ENCODE peak calls at places on chromosomes 12 and 14, in seven cellular contexts. One of them, this sample, is unnamed.

GRCh38 chr12:106246891-106247730 is 709 bp downstream of the CKAP4 start:
- DNase-seq in WERI-Rb-1: peak; percentile 56
- DNase-seq in RWPE1: peak; percentile 56
- DNase-seq in EH: peak; percentile 73
- DNase-seq in stimulated activated CD8-positive, alpha-beta memory T cell treated with anti-CD3 and anti-CD28 coated beads, Interleukin-2, amount 100 ng/mL, for 1 hour: peak; percentile 25
- DNase-seq in SIG-M5: no peak
- DNase-seq in C1 segment of cervical spinal cord: no peak
- DNase-seq in this sample: no peak

GRCh38 chr12:95709152-95709551 is 81.4 kb downstream of the NTN4 start:
- DNase-seq in WERI-Rb-1: no peak
- DNase-seq in RWPE1: no peak
- DNase-seq in EH: no peak
- DNase-seq in stimulated activated CD8-positive, alpha-beta memory T cell treated with anti-CD3 and anti-CD28 coated beads, Interleukin-2, amount 100 ng/mL, for 1 hour: no peak
- DNase-seq in SIG-M5: no peak
- DNase-seq in C1 segment of cervical spinal cord: no peak
- DNase-seq in this sample: no peak

GRCh38 chr12:48903982-48904411 is 21.3 kb downstream of the FKBP11 start:
- DNase-seq in WERI-Rb-1: peak; percentile 89
- DNase-seq in RWPE1: peak; percentile 55
- DNase-seq in EH: peak; percentile 81
- DNase-seq in stimulated activated CD8-positive, alpha-beta memory T cell treated with anti-CD3 and anti-CD28 coated beads, Interleukin-2, amount 100 ng/mL, for 1 hour: peak; percentile 65
- DNase-seq in SIG-M5: no peak
- DNase-seq in C1 segment of cervical spinal cord: peak; percentile 11
- DNase-seq in this sample: peak; percentile 35

GRCh38 chr12:49644620-49644994 is 21.2 kb downstream of the PRPF40B start:
- DNase-seq in WERI-Rb-1: peak; percentile 77
- DNase-seq in RWPE1: peak; percentile 69
- DNase-seq in EH: peak; percentile 79
- DNase-seq in stimulated activated CD8-positive, alpha-beta memory T cell treated with anti-CD3 and anti-CD28 coated beads, Interleukin-2, amount 100 ng/mL, for 1 hour: peak; percentile 66
- DNase-seq in SIG-M5: no peak
- DNase-seq in C1 segment of cervical spinal cord: peak; percentile 80
- DNase-seq in this sample: peak; percentile 26

GRCh38 chr12:61993734-61994345 is 266.4 kb upstream of the USP15 start:
- DNase-seq in WERI-Rb-1: no peak
- DNase-seq in RWPE1: peak; percentile 20
- DNase-seq in EH: peak; percentile 20
- DNase-seq in stimulated activated CD8-positive, alpha-beta memory T cell treated with anti-CD3 and anti-CD28 coated beads, Interleukin-2, amount 100 ng/mL, for 1 hour: no peak
- DNase-seq in SIG-M5: no peak
- DNase-seq in C1 segment of cervical spinal cord: no peak
- DNase-seq in this sample: no peak

GRCh38 chr12:68960162-68960501 is 27.2 kb upstream of the CPM start:
- DNase-seq in WERI-Rb-1: no peak
- DNase-seq in RWPE1: no peak
- DNase-seq in EH: peak; percentile 21
- DNase-seq in stimulated activated CD8-positive, alpha-beta memory T cell treated with anti-CD3 and anti-CD28 coated beads, Interleukin-2, amount 100 ng/mL, for 1 hour: no peak
- DNase-seq in SIG-M5: no peak
- DNase-seq in C1 segment of cervical spinal cord: no peak
- DNase-seq in this sample: no peak

GRCh38 chr12:82698959-82699358 is 12.3 kb downstream of the TMTC2 start:
- DNase-seq in WERI-Rb-1: no peak
- DNase-seq in RWPE1: no peak
- DNase-seq in EH: no peak
- DNase-seq in stimulated activated CD8-positive, alpha-beta memory T cell treated with anti-CD3 and anti-CD28 coated beads, Interleukin-2, amount 100 ng/mL, for 1 hour: no peak
- DNase-seq in SIG-M5: no peak
- DNase-seq in C1 segment of cervical spinal cord: peak; percentile 46
- DNase-seq in this sample: no peak

GRCh38 chr12:49636979-49637378 is 13.6 kb downstream of the PRPF40B start:
- DNase-seq in WERI-Rb-1: peak; percentile 76
- DNase-seq in RWPE1: no peak
- DNase-seq in EH: peak; percentile 74
- DNase-seq in stimulated activated CD8-positive, alpha-beta memory T cell treated with anti-CD3 and anti-CD28 coated beads, Interleukin-2, amount 100 ng/mL, for 1 hour: no peak
- DNase-seq in SIG-M5: no peak
- DNase-seq in C1 segment of cervical spinal cord: peak; percentile 34
- DNase-seq in this sample: peak; percentile 42

GRCh38 chr14:52703225-52703624 is 3.8 kb upstream of the PSMC6 start:
- DNase-seq in WERI-Rb-1: no peak
- DNase-seq in RWPE1: peak; percentile 80
- DNase-seq in EH: peak; percentile 97
- DNase-seq in stimulated activated CD8-positive, alpha-beta memory T cell treated with anti-CD3 and anti-CD28 coated beads, Interleukin-2, amount 100 ng/mL, for 1 hour: no peak
- DNase-seq in SIG-M5: peak; percentile 7
- DNase-seq in C1 segment of cervical spinal cord: no peak
- DNase-seq in this sample: no peak

GRCh38 chr12:110641512-110641911 is 27.6 kb downstream of the TCTN1 start:
- DNase-seq in WERI-Rb-1: peak; percentile 73
- DNase-seq in RWPE1: no peak
- DNase-seq in EH: peak; percentile 5
- DNase-seq in stimulated activated CD8-positive, alpha-beta memory T cell treated with anti-CD3 and anti-CD28 coated beads, Interleukin-2, amount 100 ng/mL, for 1 hour: no peak
- DNase-seq in SIG-M5: no peak
- DNase-seq in C1 segment of cervical spinal cord: no peak
- DNase-seq in this sample: no peak

GRCh38 chr14:64801046-64801445 is 78.7 kb downstream of the SPTB start:
- DNase-seq in WERI-Rb-1: no peak
- DNase-seq in RWPE1: no peak
- DNase-seq in EH: no peak
- DNase-seq in stimulated activated CD8-positive, alpha-beta memory T cell treated with anti-CD3 and anti-CD28 coated beads, Interleukin-2, amount 100 ng/mL, for 1 hour: no peak
- DNase-seq in SIG-M5: no peak
- DNase-seq in C1 segment of cervical spinal cord: no peak
- DNase-seq in this sample: no peak

GRCh38 chr12:6927999-6928702 is 392 bp downstream of the ATN1 start:
- DNase-seq in WERI-Rb-1: no peak
- DNase-seq in RWPE1: no peak
- DNase-seq in EH: no peak
- DNase-seq in stimulated activated CD8-positive, alpha-beta memory T cell treated with anti-CD3 and anti-CD28 coated beads, Interleukin-2, amount 100 ng/mL, for 1 hour: no peak
- DNase-seq in SIG-M5: no peak
- DNase-seq in C1 segment of cervical spinal cord: peak; percentile 24
- DNase-seq in this sample: no peak

GRCh38 chr14:97077253-97077653 is 280.1 kb downstream of the VRK1 start:
- DNase-seq in WERI-Rb-1: no peak
- DNase-seq in RWPE1: peak; percentile 77
- DNase-seq in EH: no peak
- DNase-seq in stimulated activated CD8-positive, alpha-beta memory T cell treated with anti-CD3 and anti-CD28 coated beads, Interleukin-2, amount 100 ng/mL, for 1 hour: no peak
- DNase-seq in SIG-M5: no peak
- DNase-seq in C1 segment of cervical spinal cord: no peak
- DNase-seq in this sample: peak; percentile 46

GRCh38 chr12:18492372-18493025 is 231.2 kb downstream of the PIK3C2G start:
- DNase-seq in WERI-Rb-1: no peak
- DNase-seq in RWPE1: no peak
- DNase-seq in EH: no peak
- DNase-seq in stimulated activated CD8-positive, alpha-beta memory T cell treated with anti-CD3 and anti-CD28 coated beads, Interleukin-2, amount 100 ng/mL, for 1 hour: no peak
- DNase-seq in SIG-M5: no peak
- DNase-seq in C1 segment of cervical spinal cord: no peak
- DNase-seq in this sample: no peak

GRCh38 chr12:4202918-4203317 is 70.6 kb upstream of the CCND2 start:
- DNase-seq in WERI-Rb-1: no peak
- DNase-seq in RWPE1: no peak
- DNase-seq in EH: no peak
- DNase-seq in stimulated activated CD8-positive, alpha-beta memory T cell treated with anti-CD3 and anti-CD28 coated beads, Interleukin-2, amount 100 ng/mL, for 1 hour: no peak
- DNase-seq in SIG-M5: no peak
- DNase-seq in C1 segment of cervical spinal cord: no peak
- DNase-seq in this sample: no peak

GRCh38 chr14:73457050-73457934 is 1.1 kb downstream of the NUMB start:
- DNase-seq in WERI-Rb-1: peak; percentile 28
- DNase-seq in RWPE1: peak; percentile 34
- DNase-seq in EH: peak; percentile 54
- DNase-seq in stimulated activated CD8-positive, alpha-beta memory T cell treated with anti-CD3 and anti-CD28 coated beads, Interleukin-2, amount 100 ng/mL, for 1 hour: no peak
- DNase-seq in SIG-M5: no peak
- DNase-seq in C1 segment of cervical spinal cord: no peak
- DNase-seq in this sample: no peak

GRCh38 chr14:64722842-64723447 is 18.7 kb downstream of the PLEKHG3 start:
- DNase-seq in WERI-Rb-1: no peak
- DNase-seq in RWPE1: peak; percentile 65
- DNase-seq in EH: no peak
- DNase-seq in stimulated activated CD8-positive, alpha-beta memory T cell treated with anti-CD3 and anti-CD28 coated beads, Interleukin-2, amount 100 ng/mL, for 1 hour: no peak
- DNase-seq in SIG-M5: no peak
- DNase-seq in C1 segment of cervical spinal cord: no peak
- DNase-seq in this sample: no peak

GRCh38 chr12:62925680-62926079 is 9.3 kb downstream of the PPM1H start:
- DNase-seq in WERI-Rb-1: no peak
- DNase-seq in RWPE1: no peak
- DNase-seq in EH: no peak
- DNase-seq in stimulated activated CD8-positive, alpha-beta memory T cell treated with anti-CD3 and anti-CD28 coated beads, Interleukin-2, amount 100 ng/mL, for 1 hour: no peak
- DNase-seq in SIG-M5: no peak
- DNase-seq in C1 segment of cervical spinal cord: no peak
- DNase-seq in this sample: no peak

GRCh38 chr12:117514016-117514415 is 152.6 kb upstream of the NOS1 start:
- DNase-seq in WERI-Rb-1: no peak
- DNase-seq in RWPE1: no peak
- DNase-seq in EH: no peak
- DNase-seq in stimulated activated CD8-positive, alpha-beta memory T cell treated with anti-CD3 and anti-CD28 coated beads, Interleukin-2, amount 100 ng/mL, for 1 hour: no peak
- DNase-seq in SIG-M5: no peak
- DNase-seq in C1 segment of cervical spinal cord: no peak
- DNase-seq in this sample: no peak

GRCh38 chr14:28774764-28775738 is 8.5 kb downstream of the FOXG1 start:
- DNase-seq in WERI-Rb-1: no peak
- DNase-seq in RWPE1: no peak
- DNase-seq in EH: no peak
- DNase-seq in stimulated activated CD8-positive, alpha-beta memory T cell treated with anti-CD3 and anti-CD28 coated beads, Interleukin-2, amount 100 ng/mL, for 1 hour: no peak
- DNase-seq in SIG-M5: no peak
- DNase-seq in C1 segment of cervical spinal cord: no peak
- DNase-seq in this sample: no peak

GRCh38 chr12:132967736-132968135 is 11.6 kb upstream of the ZNF605 start:
- DNase-seq in WERI-Rb-1: no peak
- DNase-seq in RWPE1: no peak
- DNase-seq in EH: no peak
- DNase-seq in stimulated activated CD8-positive, alpha-beta memory T cell treated with anti-CD3 and anti-CD28 coated beads, Interleukin-2, amount 100 ng/mL, for 1 hour: no peak
- DNase-seq in SIG-M5: no peak
- DNase-seq in C1 segment of cervical spinal cord: no peak
- DNase-seq in this sample: no peak

GRCh38 chr12:52378091-52378490 is 7.4 kb downstream of the KRT84 start:
- DNase-seq in WERI-Rb-1: no peak
- DNase-seq in RWPE1: no peak
- DNase-seq in EH: no peak
- DNase-seq in stimulated activated CD8-positive, alpha-beta memory T cell treated with anti-CD3 and anti-CD28 coated beads, Interleukin-2, amount 100 ng/mL, for 1 hour: no peak
- DNase-seq in SIG-M5: no peak
- DNase-seq in C1 segment of cervical spinal cord: no peak
- DNase-seq in this sample: no peak

GRCh38 chr12:51082561-51083139 is 746 bp downstream of the CSRNP2 start:
- DNase-seq in WERI-Rb-1: peak; percentile 30
- DNase-seq in RWPE1: peak; percentile 45
- DNase-seq in EH: peak; percentile 65
- DNase-seq in stimulated activated CD8-positive, alpha-beta memory T cell treated with anti-CD3 and anti-CD28 coated beads, Interleukin-2, amount 100 ng/mL, for 1 hour: no peak
- DNase-seq in SIG-M5: no peak
- DNase-seq in C1 segment of cervical spinal cord: peak; percentile 46
- DNase-seq in this sample: no peak

GRCh38 chr14:72894623-72895378 is 900 bp upstream of the DPF3 start:
- DNase-seq in WERI-Rb-1: peak; percentile 34
- DNase-seq in RWPE1: peak; percentile 8
- DNase-seq in EH: peak; percentile 45
- DNase-seq in stimulated activated CD8-positive, alpha-beta memory T cell treated with anti-CD3 and anti-CD28 coated beads, Interleukin-2, amount 100 ng/mL, for 1 hour: no peak
- DNase-seq in SIG-M5: no peak
- DNase-seq in C1 segment of cervical spinal cord: peak; percentile 48
- DNase-seq in this sample: no peak